ENCODE peak calls at places on chromosomes 2 and 18, in five cellular contexts. T, I, N, P and J are unnamed samples.

GRCh38 chr18:76977108-76977621 is 154.8 kb downstream of the ZNF236 start:
- DNase-seq in T (no peak), P (no peak), N (no peak), I (no peak), J (no peak)

GRCh38 chr2:178514664-178515063 is 34.4 kb downstream of the PLEKHA3 start:
- DNase-seq in P (no peak), I (no peak), N (no peak), T (no peak), J (no peak)

GRCh38 chr2:138084206-138084605 is 119.9 kb downstream of the HNMT start:
- DNase-seq in T (no peak), I (no peak), P (no peak), N (no peak), J (no peak)

GRCh38 chr2:124024491-124025348 is at the start of gene CNTNAP5:
- DNase-seq in T (no peak), I (no peak), P (no peak), N (peak), J (no peak)

GRCh38 chr18:9708882-9709877 is 1.1 kb downstream of the RAB31 start:
- DNase-seq in N (peak), I (no peak), T (no peak), P (no peak), J (no peak)

GRCh38 chr18:40868110-40868858 is 1086.8 kb upstream of the PIK3C3 start:
- DNase-seq in T (no peak), I (no peak), N (no peak), P (peak), J (no peak)

GRCh38 chr18:12092398-12093229 is 1.0 kb upstream of the ANKRD62 start:
- DNase-seq in I (no peak), T (no peak), N (peak), P (peak), J (no peak)

GRCh38 chr2:216055661-216056060 is 25.9 kb downstream of the PECR start:
- DNase-seq in P (no peak), T (no peak), N (no peak), I (no peak), J (no peak)

GRCh38 chr2:134307334-134307733 is 53.5 kb downstream of the MGAT5 start:
- DNase-seq in P (no peak), T (no peak), I (no peak), N (no peak), J (no peak)